ENCODE peak calls at places on chromosomes 13 and 19, in five cellular contexts. G is Peyer's patch, Q is IMR-90, I is psoas muscle, Y is right lobe of liver. A is an unnamed sample.
A peak's percentile ranks its signal among the peaks of the same experiment; 100 is the strongest.

GRCh38 chr19:39502640-39503417 is 4.1 kb downstream of the DLL3 start:
- DNase-seq in G (peak; percentile 40), Q (peak; percentile 73), I (peak; percentile 67), Y (peak; percentile 69), A (peak; percentile 92)

GRCh38 chr19:3849092-3849491 is 19.7 kb downstream of the ZFR2 start:
- DNase-seq in G (peak; percentile 42), Q (no peak), I (no peak), Y (no peak), A (no peak)

GRCh38 chr13:60329221-60329983 is 67.6 kb upstream of the TDRD3 start:
- DNase-seq in G (no peak), Q (peak; percentile 16), I (no peak), Y (no peak), A (peak; percentile 42)

GRCh38 chr13:31781064-31781463 is 41.7 kb downstream of the RXFP2 start:
- DNase-seq in G (no peak), Q (peak; percentile 18), I (no peak), Y (no peak), A (no peak)

GRCh38 chr13:108594153-108594552 is 35.3 kb upstream of the MYO16 start:
- DNase-seq in G (no peak), Q (no peak), I (no peak), Y (no peak), A (no peak)

GRCh38 chr19:1901940-1902404 is 3.2 kb upstream of the ADAT3 start:
- DNase-seq in G (no peak), Q (no peak), I (no peak), Y (peak; percentile 84), A (peak; percentile 83)

GRCh38 chr13:40486518-40487163 is 179.8 kb downstream of the FOXO1 start:
- DNase-seq in G (no peak), Q (no peak), I (no peak), Y (no peak), A (no peak)

GRCh38 chr13:48235100-48235813 is 2.3 kb downstream of the ITM2B start:
- DNase-seq in G (no peak), Q (peak; percentile 25), I (no peak), Y (no peak), A (no peak)

GRCh38 chr13:33490461-33491327 is 205.1 kb upstream of the STARD13 start:
- DNase-seq in G (no peak), Q (no peak), I (no peak), Y (no peak), A (peak; percentile 53)

GRCh38 chr19:57664269-57665127 is 4.2 kb upstream of the ZSCAN4 start:
- DNase-seq in G (no peak), Q (peak; percentile 31), I (peak; percentile 59), Y (peak; percentile 50), A (peak; percentile 42)

GRCh38 chr19:10724573-10725071 is 6.7 kb downstream of the DNM2 start:
- DNase-seq in G (no peak), Q (no peak), I (no peak), Y (no peak), A (no peak)

GRCh38 chr19:7625763-7626372 is 3.5 kb downstream of the XAB2 start:
- DNase-seq in G (no peak), Q (no peak), I (no peak), Y (no peak), A (peak; percentile 75)
- H3K36me3 ChIP-seq in G (no peaks in the 10 kb centered on the region), Q (peaks cover 34% of the 10 kb centered on the region), I (peaks cover 71% of the 10 kb centered on the region), Y (peaks cover 25% of the 10 kb centered on the region), A (peaks cover 66% of the 10 kb centered on the region)

GRCh38 chr19:48333467-48334384 is 8.4 kb downstream of the EMP3 start:
- DNase-seq in G (peak; percentile 95), Q (peak; percentile 91), I (peak; percentile 91), Y (peak; percentile 92), A (peak; percentile 95)
- H3K27ac ChIP-seq in G (peak overlapping the region; percentile 95), Q (no peak overlapping the region), I (peak overlapping the region; percentile 81), Y (peak overlapping the region; percentile 32), A (peak overlapping the region; percentile 88)

DNA sequence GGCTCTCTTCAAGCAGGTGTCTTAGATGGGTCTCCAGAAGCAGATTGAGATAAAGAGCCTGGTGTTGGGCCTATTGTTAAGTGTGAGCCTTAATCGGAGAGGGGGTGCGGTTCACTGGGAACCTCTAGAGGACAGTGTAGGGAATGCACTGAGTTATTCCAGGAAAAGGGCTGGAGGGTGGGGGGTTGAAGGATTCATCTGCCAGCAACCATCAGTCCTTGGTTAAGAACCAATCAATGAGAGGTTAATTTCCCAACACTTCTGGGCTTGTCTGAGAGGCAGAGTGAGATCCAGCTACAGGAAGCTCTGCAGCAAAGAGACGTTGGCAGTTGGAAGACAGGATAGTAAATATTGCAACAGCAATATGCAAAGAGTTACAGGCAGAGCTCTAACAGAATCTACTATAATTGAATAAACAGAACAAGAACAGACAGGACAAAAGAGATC is 28.7 kb downstream of the CYP4F2 start:
- DNase-seq in G (no peak), Q (no peak), I (no peak), Y (no peak), A (no peak)
- TF ChIP-seq CTCF in G (peak; percentile 78), Q (peak; percentile 34), I (peak; percentile 36), Y (peak; percentile 79), A (peak; percentile 70)

DNA sequence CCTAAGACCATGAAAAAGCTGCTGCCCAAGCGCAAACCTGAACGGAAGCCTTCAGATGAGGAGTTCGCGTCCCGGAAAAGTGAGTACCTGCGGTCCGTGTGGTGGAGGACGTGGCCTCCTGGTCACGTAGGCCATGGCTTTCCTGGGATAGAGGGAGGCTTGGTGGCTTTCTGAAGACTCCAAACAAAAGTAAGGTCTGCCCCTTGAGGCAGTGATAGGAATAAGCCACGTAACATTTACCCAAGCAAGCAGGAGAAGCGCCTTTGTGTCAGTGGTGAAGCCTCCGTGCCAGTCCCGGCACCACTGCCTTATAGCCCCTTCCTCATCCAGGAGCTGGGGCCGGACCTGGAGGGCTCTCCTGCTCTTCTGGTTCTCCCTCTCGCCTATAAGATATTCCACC is 34.3 kb upstream of the TEX29 start:
- DNase-seq in G (no peak), Q (no peak), I (no peak), Y (no peak), A (no peak)
- H3K36me3 ChIP-seq in G (no peaks in the 10 kb centered on the region), Q (peaks cover 53% of the 10 kb centered on the region), I (peaks cover 88% of the 10 kb centered on the region), Y (peaks cover 54% of the 10 kb centered on the region), A (no peaks in the 10 kb centered on the region)

DNA sequence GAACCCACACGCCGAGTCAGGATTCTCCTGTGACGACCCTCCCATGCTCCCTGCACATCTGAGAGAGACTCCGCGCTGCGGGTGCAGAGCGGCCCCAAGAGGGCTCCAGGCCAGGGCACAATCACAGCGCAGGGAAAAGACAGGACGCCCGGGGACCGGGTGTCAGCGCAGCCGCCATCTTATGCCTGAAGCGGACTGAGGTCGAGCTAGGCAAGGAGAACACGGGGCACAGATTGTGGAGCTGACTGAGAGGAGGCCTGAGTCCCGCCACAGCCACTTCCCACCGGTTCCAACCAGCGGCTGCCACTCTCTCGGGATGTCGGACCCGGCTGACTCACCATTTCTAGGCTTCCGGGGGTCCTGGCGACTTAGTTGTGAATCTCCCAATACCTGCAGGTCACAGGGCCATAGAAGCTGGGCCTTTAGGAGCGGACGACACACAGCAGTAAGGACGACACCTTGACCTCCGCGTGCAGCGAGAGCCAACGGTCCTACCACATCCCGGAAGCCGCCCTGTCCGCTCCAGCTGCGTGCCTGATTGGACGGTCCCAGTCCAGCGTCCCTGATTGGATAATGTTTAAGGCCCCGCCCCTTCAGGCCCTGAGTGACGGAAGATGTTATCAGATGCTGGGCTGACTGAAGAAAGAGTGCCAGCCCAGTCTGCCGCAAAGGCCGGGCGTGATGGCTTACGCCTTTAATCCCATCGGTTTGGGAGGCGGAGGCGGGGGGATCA is at the start of gene ZNF728:
- DNase-seq in G (no peak), Q (no peak), I (peak; percentile 75), Y (no peak), A (peak; percentile 31)
- H3K27ac ChIP-seq in G (no peak within 1 kb of the TSS), Q (no peak within 1 kb of the TSS), I (no peak within 1 kb of the TSS), Y (no peak within 1 kb of the TSS), A (no peak within 1 kb of the TSS)